ENCODE peak calls at places on chromosomes 16 and 17, in four cellular contexts. One of them, this sample, is unnamed.

GRCh38 chr16:2180962-2181923 is 15.2 kb downstream of the CASKIN1 start:
- DNase-seq in NCI-H2171 treated with DMSO at 0.1 percent for 48 hours: no peak
- DNase-seq in AG10803: no peak
- DNase-seq in iris pigment epithelial cell: no peak
- DNase-seq in this sample: no peak

GRCh38 chr17:13634001-13634400 is 32.3 kb upstream of the HS3ST3A1 start:
- DNase-seq in AG10803: no peak
- DNase-seq in NCI-H2171 treated with DMSO at 0.1 percent for 48 hours: no peak
- DNase-seq in iris pigment epithelial cell: peak
- DNase-seq in this sample: peak

GRCh38 chr17:50575581-50576210 is 15.2 kb downstream of the CACNA1G start:
- DNase-seq in AG10803: no peak
- DNase-seq in iris pigment epithelial cell: no peak
- DNase-seq in NCI-H2171 treated with DMSO at 0.1 percent for 48 hours: peak
- DNase-seq in this sample: no peak

GRCh38 chr16:67846063-67846319 is 742 bp upstream of the NUTF2 start:
- DNase-seq in NCI-H2171 treated with DMSO at 0.1 percent for 48 hours: no peak
- DNase-seq in iris pigment epithelial cell: no peak
- DNase-seq in AG10803: no peak
- DNase-seq in this sample: no peak

GRCh38 chr17:15488557-15488956 is 21.1 kb upstream of the CDRT4 start:
- DNase-seq in AG10803: no peak
- DNase-seq in iris pigment epithelial cell: no peak
- DNase-seq in NCI-H2171 treated with DMSO at 0.1 percent for 48 hours: no peak
- DNase-seq in this sample: no peak

GRCh38 chr17:51356084-51356410 is 95.7 kb downstream of the UTP18 start:
- DNase-seq in iris pigment epithelial cell: no peak
- DNase-seq in NCI-H2171 treated with DMSO at 0.1 percent for 48 hours: no peak
- DNase-seq in AG10803: no peak
- DNase-seq in this sample: no peak

GRCh38 chr17:62708587-62708986 is 81.1 kb downstream of the MRC2 start:
- DNase-seq in NCI-H2171 treated with DMSO at 0.1 percent for 48 hours: no peak
- DNase-seq in iris pigment epithelial cell: no peak
- DNase-seq in AG10803: no peak
- DNase-seq in this sample: no peak

GRCh38 chr17:75645889-75646625 is 12.8 kb downstream of the SMIM5 start:
- DNase-seq in NCI-H2171 treated with DMSO at 0.1 percent for 48 hours: no peak
- DNase-seq in iris pigment epithelial cell: peak
- DNase-seq in AG10803: no peak
- DNase-seq in this sample: no peak

GRCh38 chr16:24988593-24989338 is 26.4 kb downstream of the ARHGAP17 start:
- DNase-seq in iris pigment epithelial cell: peak
- DNase-seq in NCI-H2171 treated with DMSO at 0.1 percent for 48 hours: no peak
- DNase-seq in AG10803: peak
- DNase-seq in this sample: peak

GRCh38 chr17:73498176-73498575 is 146.1 kb downstream of the SDK2 start:
- DNase-seq in iris pigment epithelial cell: no peak
- DNase-seq in AG10803: no peak
- DNase-seq in NCI-H2171 treated with DMSO at 0.1 percent for 48 hours: no peak
- DNase-seq in this sample: no peak

GRCh38 chr16:75555213-75555706 is 792 bp downstream of the TMEM231 start:
- DNase-seq in AG10803: peak
- DNase-seq in NCI-H2171 treated with DMSO at 0.1 percent for 48 hours: peak
- DNase-seq in iris pigment epithelial cell: peak
- DNase-seq in this sample: peak

GRCh38 chr17:72515291-72516065 is 394.7 kb downstream of the SOX9 start:
- DNase-seq in iris pigment epithelial cell: peak
- DNase-seq in NCI-H2171 treated with DMSO at 0.1 percent for 48 hours: peak
- DNase-seq in AG10803: no peak
- DNase-seq in this sample: peak

GRCh38 chr16:53372942-53373871 is 61.1 kb upstream of the RBL2 start:
- DNase-seq in NCI-H2171 treated with DMSO at 0.1 percent for 48 hours: no peak
- DNase-seq in iris pigment epithelial cell: no peak
- DNase-seq in AG10803: no peak
- DNase-seq in this sample: no peak

GRCh38 chr17:68705331-68706166 is 104.4 kb upstream of the FAM20A start:
- DNase-seq in iris pigment epithelial cell: peak
- DNase-seq in NCI-H2171 treated with DMSO at 0.1 percent for 48 hours: no peak
- DNase-seq in AG10803: peak
- DNase-seq in this sample: peak

GRCh38 chr17:79391808-79392233 is 219.0 kb downstream of the RBFOX3 start:
- DNase-seq in iris pigment epithelial cell: peak
- DNase-seq in NCI-H2171 treated with DMSO at 0.1 percent for 48 hours: peak
- DNase-seq in AG10803: peak
- DNase-seq in this sample: peak

GRCh38 chr16:57732011-57732410 is 3.6 kb upstream of the KATNB1 start:
- DNase-seq in AG10803: peak
- DNase-seq in NCI-H2171 treated with DMSO at 0.1 percent for 48 hours: no peak
- DNase-seq in iris pigment epithelial cell: peak
- DNase-seq in this sample: peak

GRCh38 chr16:81321537-81321936 is 6.8 kb downstream of the GAN start:
- DNase-seq in iris pigment epithelial cell: peak
- DNase-seq in AG10803: no peak
- DNase-seq in NCI-H2171 treated with DMSO at 0.1 percent for 48 hours: no peak
- DNase-seq in this sample: no peak

GRCh38 chr16:26453215-26453614 is 613.5 kb upstream of the C16orf82 start:
- DNase-seq in AG10803: no peak
- DNase-seq in iris pigment epithelial cell: no peak
- DNase-seq in NCI-H2171 treated with DMSO at 0.1 percent for 48 hours: no peak
- DNase-seq in this sample: no peak

GRCh38 chr16:1845985-1846384 is 19.0 kb downstream of the FAHD1 start:
- DNase-seq in NCI-H2171 treated with DMSO at 0.1 percent for 48 hours: no peak
- DNase-seq in AG10803: no peak
- DNase-seq in iris pigment epithelial cell: no peak
- DNase-seq in this sample: no peak

GRCh38 chr16:17374668-17375255 is 96.0 kb downstream of the XYLT1 start:
- DNase-seq in iris pigment epithelial cell: no peak
- DNase-seq in NCI-H2171 treated with DMSO at 0.1 percent for 48 hours: no peak
- DNase-seq in AG10803: no peak
- DNase-seq in this sample: no peak

GRCh38 chr16:4728676-4729075 is 5.4 kb downstream of the ANKS3 start:
- DNase-seq in NCI-H2171 treated with DMSO at 0.1 percent for 48 hours: no peak
- DNase-seq in iris pigment epithelial cell: no peak
- DNase-seq in AG10803: no peak
- DNase-seq in this sample: no peak

GRCh38 chr16:27620533-27620932 is 70.6 kb downstream of the KATNIP start:
- DNase-seq in AG10803: no peak
- DNase-seq in NCI-H2171 treated with DMSO at 0.1 percent for 48 hours: peak
- DNase-seq in iris pigment epithelial cell: peak
- DNase-seq in this sample: no peak

GRCh38 chr17:17352836-17353624 is 49.9 kb downstream of the NT5M start:
- DNase-seq in NCI-H2171 treated with DMSO at 0.1 percent for 48 hours: no peak
- DNase-seq in AG10803: no peak
- DNase-seq in iris pigment epithelial cell: no peak
- DNase-seq in this sample: no peak

GRCh38 chr17:39618252-39618913 is 8.4 kb upstream of the PPP1R1B start:
- DNase-seq in NCI-H2171 treated with DMSO at 0.1 percent for 48 hours: peak
- DNase-seq in AG10803: no peak
- DNase-seq in iris pigment epithelial cell: no peak
- DNase-seq in this sample: peak

GRCh38 chr16:56451753-56452689 is 667 bp downstream of the OGFOD1 start:
- DNase-seq in NCI-H2171 treated with DMSO at 0.1 percent for 48 hours: peak
- DNase-seq in iris pigment epithelial cell: peak
- DNase-seq in AG10803: peak
- DNase-seq in this sample: peak

GRCh38 chr17:6959700-6960099 is 36.1 kb upstream of the ALOX12 start:
- DNase-seq in NCI-H2171 treated with DMSO at 0.1 percent for 48 hours: no peak
- DNase-seq in AG10803: no peak
- DNase-seq in iris pigment epithelial cell: no peak
- DNase-seq in this sample: no peak

GRCh38 chr17:74892013-74892841 is 1.2 kb downstream of the FADS6 start:
- DNase-seq in AG10803: no peak
- DNase-seq in NCI-H2171 treated with DMSO at 0.1 percent for 48 hours: no peak
- DNase-seq in iris pigment epithelial cell: no peak
- DNase-seq in this sample: no peak

This sample was measured in EL.